ENCODE peak calls at places on chromosome 4, in seven cellular contexts. Z is pancreas, N is foreskin fibroblast, H is anterior cingulate cortex, T is KBM-7, G is AG08396, A is H54. W is an unnamed sample.

GRCh38 chr4:122783301-122784215 is 43.1 kb upstream of the FGF2 start:
- DNase-seq in Z (peak; percentile 21), N (peak; percentile 95), H (no peak), T (no peak), G (peak; percentile 87), A (peak; percentile 54), W (peak; percentile 65)

GRCh38 chr4:153790962-153791551 is 2.2 kb upstream of the SFRP2 start:
- DNase-seq in Z (no peak), N (peak; percentile 84), H (no peak), T (no peak), G (peak; percentile 43), A (no peak), W (no peak)

GRCh38 chr4:89835413-89835812 is 1.5 kb downstream of the SNCA start:
- DNase-seq in Z (no peak), N (no peak), H (no peak), T (no peak), G (no peak), A (no peak), W (no peak)

GRCh38 chr4:2811830-2812599 is 19.1 kb downstream of the SH3BP2 start:
- DNase-seq in Z (no peak), N (peak; percentile 84), H (peak; percentile 39), T (peak; percentile 88), G (peak; percentile 50), A (peak; percentile 91), W (no peak)

GRCh38 chr4:20353646-20354045 is 101.9 kb downstream of the SLIT2 start:
- DNase-seq in Z (no peak), N (no peak), H (no peak), T (no peak), G (no peak), A (no peak), W (no peak)

GRCh38 chr4:158411180-158411721 is 110.4 kb upstream of the RXFP1 start:
- DNase-seq in Z (no peak), N (peak; percentile 10), H (peak; percentile 23), T (no peak), G (no peak), A (no peak), W (no peak)

GRCh38 chr4:165011403-165011802 is 20.4 kb upstream of the TRIM60 start:
- DNase-seq in Z (no peak), N (no peak), H (no peak), T (no peak), G (no peak), A (no peak), W (no peak)

GRCh38 chr4:87506974-87507701 is 22.0 kb downstream of the SPARCL1 start:
- DNase-seq in Z (no peak), N (peak; percentile 88), H (no peak), T (no peak), G (peak; percentile 47), A (no peak), W (no peak)

GRCh38 chr4:6992728-6993655 is 50.2 kb upstream of the TADA2B start:
- DNase-seq in Z (no peak), N (no peak), H (no peak), T (no peak), G (no peak), A (peak; percentile 35), W (no peak)

GRCh38 chr4:124684301-124684700 is 28.2 kb downstream of the ANKRD50 start:
- DNase-seq in Z (no peak), N (peak; percentile 11), H (no peak), T (no peak), G (no peak), A (no peak), W (no peak)

GRCh38 chr4:33063238-33063637 is 2343.1 kb downstream of the PCDH7 start:
- DNase-seq in Z (no peak), N (peak; percentile 82), H (no peak), T (no peak), G (no peak), A (no peak), W (peak; percentile 61)

GRCh38 chr4:4853921-4854648 is 5.4 kb upstream of the MSX1 start:
- DNase-seq in Z (no peak), N (no peak), H (no peak), T (no peak), G (no peak), A (no peak), W (no peak)

GRCh38 chr4:7074423-7074822 is 6.6 kb upstream of the GRPEL1 start:
- DNase-seq in Z (no peak), N (no peak), H (no peak), T (no peak), G (peak; percentile 47), A (peak; percentile 45), W (no peak)

GRCh38 chr4:15702941-15703403 is at the start of gene BST1:
- DNase-seq in Z (peak; percentile 62), N (peak; percentile 74), H (peak; percentile 23), T (peak; percentile 86), G (peak; percentile 62), A (no peak), W (no peak)

GRCh38 chr4:1772869-1773538 is 20.1 kb upstream of the FGFR3 start:
- DNase-seq in Z (no peak), N (no peak), H (no peak), T (no peak), G (no peak), A (no peak), W (no peak)